ENCODE peak calls at places on chromosomes 16 and 17, in six cellular contexts. S is left ventricle myocardium inferior, J is ovary, U is testis, O is Peyer's patch, B is left lung. H is an unnamed sample. For H3K4me1, the result is how much of the 10 kb centered on the place peaks cover.

GRCh38 chr17:35804658-35805192 is 4.6 kb upstream of the TAF15 start:
- DNase-seq in S (no peak), J (no peak), U (peak), O (no peak), B (no peak), H (peak)

GRCh38 chr17:33647976-33648375 is 354.9 kb upstream of the ASIC2 start:
- DNase-seq in S (no peak), J (no peak), U (peak), O (no peak), B (no peak), H (peak)

GRCh38 chr16:55000595-55000994 is 69.9 kb downstream of the IRX5 start:
- DNase-seq in S (no peak), J (no peak), U (no peak), O (no peak), B (no peak), H (no peak)

GRCh38 chr17:79201536-79202227 is 127.1 kb downstream of the ENGASE start:
- DNase-seq in S (no peak), J (no peak), U (no peak), O (no peak), B (no peak), H (peak)

GRCh38 chr16:2159052-2159838 is 3.7 kb downstream of the TRAF7 start:
- DNase-seq in S (no peak), J (peak), U (peak), O (no peak), B (no peak), H (peak)

GRCh38 chr16:2244926-2245795 is 6.2 kb downstream of the ECI1 start:
- DNase-seq in S (no peak), J (no peak), U (no peak), O (no peak), B (no peak), H (no peak)

GRCh38 chr16:72469932-72470331 is 298.0 kb upstream of the PMFBP1 start:
- DNase-seq in S (no peak), J (no peak), U (no peak), O (no peak), B (no peak), H (no peak)

GRCh38 chr17:28726396-28726911 is 421 bp upstream of the TLCD1 start:
- DNase-seq in S (no peak), J (no peak), U (no peak), O (peak), B (peak), H (peak)

GRCh38 chr16:10683160-10683559 is 11.6 kb downstream of the TEKT5 start:
- DNase-seq in S (no peak), J (no peak), U (no peak), O (no peak), B (no peak), H (no peak)

GRCh38 chr16:10988164-10988803 is 43.9 kb downstream of the CLEC16A start:
- DNase-seq in S (no peak), J (no peak), U (no peak), O (peak), B (peak), H (no peak)

GRCh38 chr17:77790143-77790829 is 168.2 kb upstream of the TNRC6C start:
- DNase-seq in S (no peak), J (no peak), U (no peak), O (no peak), B (no peak), H (peak)

GRCh38 chr16:8808613-8809353 is 11.1 kb downstream of the PMM2 start:
- DNase-seq in S (no peak), J (no peak), U (no peak), O (no peak), B (no peak), H (no peak)

GRCh38 chr17:40541060-40541872 is 24.0 kb downstream of the CCR7 start:
- DNase-seq in S (no peak), J (peak), U (no peak), O (peak), B (peak), H (no peak)

GRCh38 chr17:82231562-82232321 is 2.9 kb downstream of the SLC16A3 start:
- DNase-seq in S (peak), J (peak), U (peak), O (peak), B (peak), H (no peak)

GRCh38 chr16:2206420-2206779 is 1.1 kb downstream of the MLST8 start:
- DNase-seq in S (no peak), J (no peak), U (no peak), O (no peak), B (no peak), H (no peak)

GRCh38 chr16:69799601-69800000 is 37.5 kb downstream of the WWP2 start:
- DNase-seq in S (no peak), J (no peak), U (no peak), O (no peak), B (no peak), H (no peak)

GRCh38 chr16:1464196-1464893 is 10.5 kb downstream of the CLCN7 start:
- DNase-seq in S (no peak), J (no peak), U (no peak), O (no peak), B (no peak), H (no peak)

GRCh38 chr16:23345237-23345636 is 43.1 kb downstream of the SCNN1B start:
- DNase-seq in S (no peak), J (no peak), U (no peak), O (no peak), B (no peak), H (no peak)

GRCh38 chr17:44398692-44399691 is 9.5 kb upstream of the ITGA2B start:
- DNase-seq in S (no peak), J (no peak), U (no peak), O (no peak), B (no peak), H (no peak)

GRCh38 chr17:16938496-16939270 is 33.2 kb downstream of the TNFRSF13B start:
- DNase-seq in S (no peak), J (no peak), U (peak), O (no peak), B (no peak), H (no peak)

GRCh38 chr17:45783593-45784292 is 377 bp upstream of the CRHR1 start:
- DNase-seq in S (peak), J (no peak), U (peak), O (no peak), B (no peak), H (peak)

GRCh38 chr16:3569851-3570250 is 7.4 kb downstream of the NLRC3 start:
- DNase-seq in S (no peak), J (no peak), U (no peak), O (no peak), B (no peak), H (no peak)

GRCh38 chr17:48213797-48214196 is 106.2 kb downstream of the SNX11 start:
- DNase-seq in S (no peak), J (no peak), U (no peak), O (no peak), B (no peak), H (no peak)

GRCh38 chr17:33949100-33949499 is 306.0 kb upstream of the CCL2 start:
- DNase-seq in S (no peak), J (no peak), U (no peak), O (no peak), B (no peak), H (no peak)

GRCh38 chr16:17273142-17273561 is 197.6 kb downstream of the XYLT1 start:
- DNase-seq in S (no peak), J (no peak), U (no peak), O (no peak), B (no peak), H (no peak)

GRCh38 chr16:21590287-21590686 is 9.1 kb upstream of the METTL9 start:
- DNase-seq in S (no peak), J (no peak), U (no peak), O (no peak), B (no peak), H (no peak)

GRCh38 chr16:66116163-66116792 is 250.2 kb upstream of the CDH5 start:
- DNase-seq in S (no peak), J (no peak), U (no peak), O (no peak), B (no peak), H (peak)

GRCh38 chr16:30882429-30883310 is 11.2 kb downstream of the BCL7C start:
- DNase-seq in S (no peak), J (no peak), U (no peak), O (no peak), B (no peak), H (no peak)

DNA sequence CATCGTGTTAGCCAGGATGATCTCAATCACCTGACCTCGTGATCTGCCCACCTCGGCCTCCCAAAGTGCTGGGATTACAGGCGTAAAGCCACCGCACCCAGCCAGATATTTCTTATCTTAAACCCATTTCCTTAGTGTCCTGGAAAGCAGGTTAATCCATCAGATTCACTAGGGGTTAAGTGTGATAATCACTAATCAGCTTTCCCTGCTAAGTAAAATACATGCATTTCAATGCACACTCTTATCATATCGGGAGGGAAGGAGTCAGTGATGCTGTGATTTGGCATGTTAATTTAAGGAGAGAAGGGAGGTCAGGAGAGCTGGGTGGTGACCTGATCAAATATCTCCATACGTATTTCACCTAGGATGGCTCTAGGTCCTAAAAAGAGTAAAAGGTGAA is 29.1 kb downstream of the STAT3 start:
- DNase-seq in S (no peak), J (no peak), U (no peak), O (no peak), B (no peak), H (no peak)
- H3K4me1 ChIP-seq in S (half or more), J (under half), U (under half), O (under half), B (half or more), H (under half)

GRCh38 chr16:50281391-50282009 is 15.1 kb downstream of the ADCY7 start:
- DNase-seq in S (no peak), J (no peak), U (no peak), O (no peak), B (peak), H (no peak)

GRCh38 chr16:50282955-50283631 is 16.7 kb downstream of the ADCY7 start:
- DNase-seq in S (no peak), J (no peak), U (no peak), O (no peak), B (peak), H (no peak)

GRCh38 chr16:50279142-50279865 is 13.0 kb downstream of the ADCY7 start:
- DNase-seq in S (peak), J (peak), U (peak), O (peak), B (peak), H (no peak)

GRCh38 chr16:50282010-50282538 is 15.7 kb downstream of the ADCY7 start:
- DNase-seq in S (peak), J (peak), U (peak), O (peak), B (peak), H (no peak)

GRCh38 chr16:50280932-50281331 is 14.6 kb downstream of the ADCY7 start:
- DNase-seq in S (peak), J (no peak), U (no peak), O (no peak), B (peak), H (no peak)
- H3K4me1 ChIP-seq in S (under half), J (under half), U (under half), O (half or more), B (half or more), H (under half)

GRCh38 chr16:76461836-76462235 is 184.6 kb downstream of the CNTNAP4 start:
- DNase-seq in S (no peak), J (no peak), U (no peak), O (no peak), B (no peak), H (no peak)

GRCh38 chr16:76459111-76459510 is 181.9 kb downstream of the CNTNAP4 start:
- DNase-seq in S (no peak), J (no peak), U (no peak), O (no peak), B (no peak), H (no peak)

GRCh38 chr16:76450890-76451289 is 173.7 kb downstream of the CNTNAP4 start:
- DNase-seq in S (no peak), J (no peak), U (no peak), O (no peak), B (no peak), H (no peak)

DNA sequence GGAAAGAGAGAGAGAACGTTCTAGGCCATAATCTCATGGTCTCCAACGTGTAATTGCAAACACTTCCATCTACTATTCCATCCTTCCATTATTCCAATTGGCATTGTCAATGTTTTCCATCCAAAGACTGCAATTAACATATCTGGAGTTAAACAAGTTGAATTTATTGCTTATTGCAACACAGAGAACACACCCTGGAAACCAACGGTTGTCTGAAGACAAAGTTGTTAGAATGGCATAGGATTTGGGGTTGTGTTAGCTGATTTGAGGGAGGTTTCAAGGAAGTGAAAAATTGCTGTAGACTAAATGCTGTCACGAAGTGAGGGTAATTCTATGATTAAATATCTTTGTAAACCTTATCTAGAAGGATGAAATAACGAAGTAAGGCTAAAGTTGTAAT is 178.8 kb downstream of the CNTNAP4 start:
- DNase-seq in S (no peak), J (no peak), U (no peak), O (no peak), B (no peak), H (no peak)
- H3K4me1 ChIP-seq in S (under half), J (under half), U (under half), O (under half), B (under half), H (under half)

DNA sequence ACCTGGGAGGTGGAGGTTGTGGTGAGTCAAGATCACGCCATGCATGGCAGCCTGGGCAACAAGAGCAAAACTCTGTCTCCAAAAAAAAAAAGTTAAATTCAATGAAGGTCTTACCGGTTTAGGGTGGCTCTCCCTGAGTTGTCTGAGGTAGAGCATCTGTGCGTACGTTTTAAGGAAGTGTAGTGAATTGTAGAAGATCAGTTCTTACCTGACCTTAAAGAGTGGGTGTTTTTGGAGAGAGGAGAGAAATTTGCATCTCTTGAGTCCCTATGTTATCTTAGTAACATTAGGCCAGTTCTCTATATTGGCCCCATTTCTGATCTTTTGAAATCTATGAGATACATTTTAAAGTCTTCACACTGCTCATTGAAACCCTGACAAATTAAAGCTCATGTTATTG is 56.2 kb downstream of the ELAC2 start:
- DNase-seq in S (no peak), J (no peak), U (no peak), O (no peak), B (no peak), H (no peak)
- H3K4me1 ChIP-seq in S (under half), J (under half), U (under half), O (under half), B (under half), H (under half)

GRCh38 chr16:86134802-86135461 is 236.0 kb downstream of the IRF8 start:
- DNase-seq in S (no peak), J (no peak), U (no peak), O (no peak), B (no peak), H (no peak)
- H3K4me1 ChIP-seq in S (under half), J (under half), U (under half), O (under half), B (under half), H (under half)

GRCh38 chr16:84597518-84598390 is 20.1 kb downstream of the COTL1 start:
- DNase-seq in S (no peak), J (no peak), U (no peak), O (peak), B (peak), H (no peak)
- H3K4me1 ChIP-seq in S (under half), J (under half), U (under half), O (under half), B (half or more), H (under half)

GRCh38 chr16:48369765-48370164 is 15.4 kb downstream of the SIAH1 start:
- DNase-seq in S (no peak), J (no peak), U (no peak), O (no peak), B (no peak), H (no peak)

GRCh38 chr16:48378276-48378675 is 6.9 kb downstream of the SIAH1 start:
- DNase-seq in S (no peak), J (no peak), U (no peak), O (no peak), B (no peak), H (no peak)

GRCh38 chr16:48370234-48370633 is 15.0 kb downstream of the SIAH1 start:
- DNase-seq in S (no peak), J (no peak), U (no peak), O (no peak), B (no peak), H (no peak)

GRCh38 chr16:48374255-48374654 is 11.0 kb downstream of the SIAH1 start:
- DNase-seq in S (no peak), J (no peak), U (no peak), O (no peak), B (no peak), H (no peak)

DNA sequence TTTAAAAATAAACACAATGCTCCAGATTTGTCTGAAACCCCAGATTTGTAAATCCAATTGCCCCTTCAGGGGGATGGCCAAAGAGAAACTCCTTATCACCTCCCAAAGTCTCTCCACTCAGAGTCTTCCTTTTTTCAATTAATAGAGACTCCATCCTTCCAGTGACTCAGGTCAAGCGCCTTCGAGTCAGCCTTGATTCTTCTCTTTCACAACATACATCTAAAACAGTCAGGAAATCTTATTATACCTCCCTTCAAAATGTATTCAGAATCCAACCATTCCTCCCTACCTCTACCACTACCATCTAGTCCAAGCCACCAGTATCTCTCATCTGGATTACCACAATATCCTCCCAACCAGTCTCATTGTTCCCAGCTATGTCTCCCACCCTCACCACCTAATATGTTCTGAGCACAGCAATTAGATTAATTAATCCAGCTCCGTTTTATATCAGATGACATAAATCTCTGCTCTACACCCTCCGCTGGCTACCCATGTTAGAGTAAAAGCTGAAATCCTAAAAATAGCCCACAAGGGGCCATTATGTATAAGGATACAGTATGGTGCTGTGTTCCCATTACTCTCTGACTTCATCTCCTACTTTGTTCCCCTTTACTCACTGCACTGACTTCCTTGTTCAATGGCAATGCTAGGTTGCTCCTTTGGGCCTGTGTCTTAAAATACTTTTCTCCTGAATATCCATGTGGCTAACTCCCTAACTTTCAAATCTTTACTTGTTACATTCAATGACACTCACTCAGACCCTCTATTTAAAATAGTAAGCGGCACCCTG is 11.8 kb downstream of the SIAH1 start:
- DNase-seq in S (no peak), J (no peak), U (no peak), O (no peak), B (no peak), H (no peak)
- H3K4me1 ChIP-seq in S (half or more), J (under half), U (under half), O (under half), B (half or more), H (under half)

GRCh38 chr16:58460219-58460610 is 39.7 kb upstream of the NDRG4 start:
- DNase-seq in S (no peak), J (no peak), U (no peak), O (no peak), B (no peak), H (no peak)
- H3K4me1 ChIP-seq in S (half or more), J (under half), U (under half), O (under half), B (under half), H (under half)

H was measured in A673.